ENCODE peak calls at places on chromosomes 6 and 20, in five cellular contexts. J is endothelial cell, U is COR-L47, A is myocyte, C is type B pancreatic cell. X is an unnamed sample.

GRCh38 chr6:75084872-75085381 is 120.9 kb downstream of the COL12A1 start:
- DNase-seq in J (peak), U (no peak), A (no peak), C (no peak), X (no peak)

GRCh38 chr6:107635058-107635515 is 145.2 kb downstream of the SOBP start:
- DNase-seq in J (no peak), U (no peak), A (no peak), C (no peak), X (no peak)

GRCh38 chr6:100479180-100480035 is 14.7 kb upstream of the SIM1 start:
- DNase-seq in J (no peak), U (peak), A (peak), C (no peak), X (no peak)

GRCh38 chr20:44271915-44272663 is 25.0 kb downstream of the GDAP1L1 start:
- DNase-seq in J (peak), U (no peak), A (no peak), C (no peak), X (no peak)

GRCh38 chr20:57064836-57065235 is 201.6 kb downstream of the BMP7 start:
- DNase-seq in J (no peak), U (no peak), A (no peak), C (no peak), X (no peak)

GRCh38 chr20:45823949-45824835 is 2.9 kb downstream of the TNNC2 start:
- DNase-seq in J (peak), U (peak), A (peak), C (no peak), X (peak)

GRCh38 chr20:38412877-38413577 is 22.1 kb downstream of the SNHG17 start:
- DNase-seq in J (no peak), U (no peak), A (no peak), C (no peak), X (no peak)

GRCh38 chr6:133128191-133128590 is 113.0 kb upstream of the EYA4 start:
- DNase-seq in J (no peak), U (no peak), A (peak), C (no peak), X (no peak)

GRCh38 chr20:13546497-13547131 is 92.1 kb downstream of the TASP1 start:
- DNase-seq in J (peak), U (peak), A (peak), C (peak), X (no peak)

GRCh38 chr20:12925214-12925755 is 83.5 kb upstream of the SPTLC3 start:
- DNase-seq in J (peak), U (peak), A (peak), C (peak), X (peak)

GRCh38 chr20:43895235-43895634 is 19.4 kb upstream of the TOX2 start:
- DNase-seq in J (no peak), U (no peak), A (no peak), C (no peak), X (no peak)

GRCh38 chr6:44022296-44022661 is 105.0 kb downstream of the MRPL14 start:
- DNase-seq in J (no peak), U (no peak), A (peak), C (no peak), X (no peak)

GRCh38 chr20:50221501-50222323 is 31.1 kb downstream of the CEBPB start:
- DNase-seq in J (no peak), U (no peak), A (peak), C (no peak), X (peak)

GRCh38 chr6:75546401-75546800 is 52.8 kb upstream of the FILIP1 start:
- DNase-seq in J (no peak), U (no peak), A (no peak), C (no peak), X (no peak)